ENCODE peak calls at places on chromosomes 13 and 19, in eight cellular contexts. N is CD8-positive, alpha-beta T cell; K is GM12865; P is DND-41; C is left ventricle myocardium inferior; A is BJ; O is endodermal cell; D is fibroblast of lung. R is an unnamed sample.

GRCh38 chr13:37960427-37960826 is 90.9 kb upstream of the TRPC4 start:
- DNase-seq in P (no peak), A (no peak), O (no peak), K (no peak), C (no peak), D (no peak), N (no peak), R (no peak)

GRCh38 chr19:38932425-38933179 is 1.9 kb downstream of the MRPS12 start:
- DNase-seq in K (peak), O (peak), C (no peak), N (peak), P (peak), A (no peak), D (peak), R (peak)

GRCh38 chr19:50423279-50424113 is 4.8 kb downstream of the SPIB start:
- DNase-seq in P (no peak), N (no peak), K (no peak), C (no peak), D (no peak), O (no peak), A (no peak), R (no peak)

GRCh38 chr13:36997716-36998427 is 1.3 kb downstream of the ALG5 start:
- DNase-seq in N (no peak), O (no peak), D (no peak), P (no peak), C (no peak), A (no peak), K (no peak), R (no peak)

GRCh38 chr19:15629003-15629880 is 11.5 kb upstream of the CYP4F3 start:
- DNase-seq in A (no peak), K (peak), C (peak), P (peak), N (peak), O (peak), D (peak), R (peak)

GRCh38 chr13:109297628-109298027 is 488.8 kb downstream of the IRS2 start:
- DNase-seq in P (no peak), K (no peak), D (peak), O (no peak), C (no peak), A (peak), N (no peak), R (peak)

GRCh38 chr19:8639821-8640401 is 9.5 kb downstream of the NFILZ start:
- DNase-seq in O (peak), C (no peak), D (no peak), P (no peak), K (no peak), A (no peak), N (no peak), R (no peak)

GRCh38 chr19:49343127-49343526 is 7.9 kb downstream of the CD37 start:
- DNase-seq in C (no peak), A (no peak), P (no peak), O (peak), N (no peak), K (peak), D (no peak), R (no peak)

GRCh38 chr13:64928704-64929499 is 2301.2 kb downstream of the PCDH9 start:
- DNase-seq in D (peak), C (no peak), K (peak), O (no peak), A (peak), P (no peak), N (no peak), R (peak)

GRCh38 chr13:90880790-90881189 is 466.7 kb upstream of the MIR17HG start:
- DNase-seq in N (no peak), C (no peak), D (no peak), O (no peak), A (no peak), P (no peak), K (no peak), R (no peak)

GRCh38 chr13:90882551-90882950 is 464.9 kb upstream of the MIR17HG start:
- DNase-seq in O (no peak), A (no peak), D (no peak), P (no peak), K (no peak), N (no peak), C (no peak), R (no peak)

GRCh38 chr13:90884066-90884465 is 463.4 kb upstream of the MIR17HG start:
- DNase-seq in N (no peak), K (no peak), O (no peak), A (no peak), D (no peak), C (no peak), P (no peak), R (no peak)

DNA sequence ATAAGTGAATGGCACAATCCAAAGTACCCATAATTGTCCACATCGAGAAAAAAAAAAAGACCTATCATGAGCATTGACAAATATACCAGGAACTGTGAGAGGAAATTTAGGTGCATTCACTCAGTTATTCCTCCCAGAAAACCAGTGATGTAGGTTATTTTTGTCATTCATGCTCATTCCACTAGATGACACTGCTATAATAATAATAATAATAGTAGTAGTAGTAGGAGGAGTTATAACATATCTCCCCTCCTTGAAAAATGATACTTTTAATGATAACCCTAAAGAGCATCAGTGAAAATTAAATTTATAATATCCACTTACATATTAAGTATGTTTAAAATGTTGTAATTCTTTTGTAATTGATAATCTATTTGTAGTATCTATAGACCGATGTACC is 463.9 kb upstream of the MIR17HG start:
- DNase-seq in P (no peak), K (no peak), C (no peak), A (no peak), D (no peak), O (no peak), N (no peak), R (no peak)
- TF ChIP-seq CTCF in P (no peak), K (no peak), C (no peak), A (no peak), D (no peak), O (no peak), N (no peak), R (no peak)

GRCh38 chr13:114234645-114235421 is at the start of gene CDC16:
- DNase-seq in P (peak), C (peak), K (peak), A (peak), N (peak), D (peak), O (peak), R (peak)

GRCh38 chr13:114235697-114236096 is 1.0 kb downstream of the CDC16 start:
- DNase-seq in A (no peak), O (no peak), C (no peak), N (no peak), K (no peak), P (no peak), D (no peak), R (no peak)

GRCh38 chr13:114234266-114234644 is 442 bp upstream of the CDC16 start:
- DNase-seq in P (no peak), D (no peak), K (no peak), O (no peak), A (no peak), C (no peak), N (no peak), R (no peak)

GRCh38 chr13:114237415-114238112 is 2.9 kb downstream of the CDC16 start:
- DNase-seq in N (no peak), O (no peak), D (no peak), A (no peak), P (no peak), K (no peak), C (no peak), R (no peak)

DNA sequence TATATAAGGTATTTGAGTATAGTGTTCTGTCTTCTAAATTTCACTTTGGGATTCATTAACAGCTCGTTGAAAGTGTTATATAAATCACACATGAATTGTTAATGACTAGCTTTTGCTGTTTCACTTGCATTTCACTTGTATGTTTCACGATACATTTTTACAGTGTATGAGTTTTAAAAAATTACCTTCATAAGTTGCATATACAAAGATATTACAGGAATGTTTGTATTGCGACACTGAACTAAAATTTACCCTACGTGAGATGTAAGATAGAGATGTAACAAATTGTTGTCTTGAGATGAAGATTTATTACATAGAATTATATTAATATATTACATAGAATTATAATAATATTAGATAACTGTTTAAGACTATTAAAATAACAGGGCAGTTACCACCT is 1.5 kb downstream of the CDC16 start:
- DNase-seq in K (no peak), P (no peak), N (no peak), A (no peak), O (no peak), C (no peak), D (no peak), R (no peak)
- H3K4me3 ChIP-seq in K (peak), P (peak), N (peak), A (peak), O (peak), C (peak), D (peak), R (peak)

GRCh38 chr19:6056282-6056741 is 54.0 kb downstream of the RFX2 start:
- DNase-seq in P (no peak), O (no peak), C (no peak), A (no peak), D (no peak), K (no peak), N (peak), R (no peak)
- TF ChIP-seq CTCF in P (no peak), O (no peak), C (no peak), A (no peak), D (no peak), K (no peak), N (no peak), R (no peak)

GRCh38 chr13:21232599-21232998 is 56.1 kb downstream of the MRPL57 start:
- DNase-seq in P (no peak), N (no peak), K (no peak), D (no peak), C (no peak), A (no peak), O (no peak), R (peak)
- H3K4me3 ChIP-seq in P (no peak), N (no peak), K (no peak), D (no peak), C (peak), A (no peak), O (no peak), R (peak)

DNA sequence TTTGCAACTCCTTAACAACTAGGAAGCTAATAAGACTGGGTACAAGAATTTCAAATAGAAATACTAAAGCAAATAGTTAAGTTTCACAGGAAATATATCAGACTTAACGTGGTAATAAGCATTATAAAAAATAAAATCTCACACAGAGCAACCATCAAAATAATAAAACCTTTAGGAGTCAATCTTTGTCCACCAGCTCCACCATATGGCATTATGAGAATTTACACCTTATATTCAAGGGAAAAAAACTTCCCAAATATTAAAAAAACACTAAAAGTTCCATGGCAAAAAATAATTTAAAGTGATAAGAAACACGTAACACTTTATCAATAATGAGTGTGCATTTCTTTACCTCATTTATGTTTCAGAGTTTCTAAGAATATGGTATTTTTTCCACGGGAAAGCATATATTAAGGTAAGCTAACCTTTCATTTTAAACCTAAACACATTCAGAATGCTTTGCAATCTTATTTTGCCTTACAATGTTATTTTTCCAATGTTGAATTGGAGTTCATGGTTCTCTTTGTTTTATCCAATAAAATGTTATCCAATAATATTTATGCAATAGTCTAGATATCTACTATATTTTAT is 423.2 kb upstream of the SGCG start:
- DNase-seq in D (peak), K (no peak), P (no peak), N (no peak), O (no peak), A (no peak), C (no peak), R (peak)
- TF ChIP-seq CTCF in D (peak), K (no peak), P (peak), N (no peak), O (peak), A (no peak), C (peak), R (no peak)